ENCODE peak calls at places on chromosomes 4 and X, in ten cellular contexts. R is cardiac muscle cell; M is GM12891; A is upper lobe of right lung; N is lower lobe of right lung; W is D341Med; O is CD4-positive, CD25-positive, alpha-beta regulatory T cell; T is amniotic epithelial cell; L is chondrocyte; B is stimulated activated CD4-positive, alpha-beta T cell treated with anti-CD3 and anti-CD28 coated beads, Interleukin-1b, Interleukin-23, amount 100 ng/mL, for 24 hours. D is an unnamed sample.

GRCh38 chr4:153038493-153039311 is 102.6 kb downstream of the FHDC1 start:
- DNase-seq in R (no peak), M (no peak), A (no peak), N (no peak), W (no peak), O (no peak), T (no peak), L (no peak), B (no peak), D (no peak)

GRCh38 chr4:147194604-147195003 is 248.9 kb upstream of the TTC29 start:
- DNase-seq in R (no peak), M (no peak), A (no peak), N (no peak), W (no peak), O (no peak), T (no peak), L (no peak), B (no peak), D (no peak)

GRCh38 chrX:50452782-50453181 is 17.8 kb downstream of the DGKK start:
- DNase-seq in R (no peak), M (no peak), A (no peak), N (no peak), W (no peak), O (no peak), T (no peak), L (no peak), B (no peak), D (no peak)

GRCh38 chr4:153218961-153219360 is 14.7 kb downstream of the TRIM2 start:
- DNase-seq in R (no peak), M (no peak), A (no peak), N (no peak), W (no peak), O (no peak), T (no peak), L (no peak), B (no peak), D (no peak)

GRCh38 chr4:87065016-87065415 is 130.2 kb downstream of the AFF1 start:
- DNase-seq in R (no peak), M (no peak), A (no peak), N (no peak), W (no peak), O (no peak), T (no peak), L (no peak), B (no peak), D (no peak)

GRCh38 chr4:8260656-8261111 is 8.9 kb upstream of the HTRA3 start:
- DNase-seq in R (peak; percentile 42), M (no peak), A (no peak), N (no peak), W (no peak), O (no peak), T (peak; percentile 96), L (no peak), B (no peak), D (no peak)

GRCh38 chrX:110213183-110213582 is 104.7 kb downstream of the AMMECR1 start:
- DNase-seq in R (no peak), M (no peak), A (no peak), N (no peak), W (no peak), O (no peak), T (no peak), L (no peak), B (no peak), D (no peak)

GRCh38 chrX:74449322-74449936 is 28.1 kb downstream of the SLC16A2 start:
- DNase-seq in R (no peak), M (no peak), A (no peak), N (no peak), W (no peak), O (peak; percentile 5), T (peak; percentile 25), L (no peak), B (peak; percentile 5), D (no peak)

GRCh38 chr4:11037637-11038036 is 353.1 kb upstream of the CLNK start:
- DNase-seq in R (no peak), M (no peak), A (no peak), N (no peak), W (no peak), O (no peak), T (no peak), L (no peak), B (no peak), D (no peak)

GRCh38 chrX:85941275-85941674 is 106.1 kb downstream of the CHM start:
- DNase-seq in R (no peak), M (no peak), A (no peak), N (no peak), W (no peak), O (no peak), T (no peak), L (no peak), B (no peak), D (no peak)

GRCh38 chr4:896630-897029 is 35.5 kb downstream of the GAK start:
- DNase-seq in R (no peak), M (no peak), A (no peak), N (no peak), W (no peak), O (no peak), T (no peak), L (no peak), B (no peak), D (no peak)

GRCh38 chrX:103530540-103530939 is 11.3 kb upstream of the RAB40A start:
- DNase-seq in R (no peak), M (no peak), A (no peak), N (no peak), W (no peak), O (no peak), T (no peak), L (no peak), B (no peak), D (no peak)

GRCh38 chrX:2764766-2765666 is 13.2 kb downstream of the XG start:
- DNase-seq in R (no peak), M (no peak), A (no peak), N (no peak), W (no peak), O (no peak), T (no peak), L (no peak), B (no peak), D (no peak)

GRCh38 chr4:139950568-139950967 is 203.4 kb downstream of the MAML3 start:
- DNase-seq in R (no peak), M (peak; percentile 15), A (no peak), N (peak; percentile 44), W (no peak), O (no peak), T (peak; percentile 74), L (no peak), B (no peak), D (no peak)

GRCh38 chr4:78121338-78121904 is 64.3 kb downstream of the FRAS1 start:
- DNase-seq in R (peak; percentile 48), M (no peak), A (peak; percentile 68), N (peak; percentile 69), W (no peak), O (no peak), T (peak; percentile 17), L (no peak), B (no peak), D (no peak)

GRCh38 chr4:5887361-5888221 is 5.3 kb downstream of the CRMP1 start:
- DNase-seq in R (no peak), M (no peak), A (no peak), N (no peak), W (peak; percentile 49), O (no peak), T (no peak), L (no peak), B (no peak), D (no peak)

GRCh38 chr4:144582105-144582850 is 63.7 kb upstream of the HHIP start:
- DNase-seq in R (no peak), M (no peak), A (no peak), N (no peak), W (no peak), O (no peak), T (no peak), L (no peak), B (no peak), D (no peak)

GRCh38 chrX:2474963-2475726 is 25.6 kb downstream of the DHRSX start:
- DNase-seq in R (no peak), M (no peak), A (peak; percentile 16), N (peak; percentile 30), W (no peak), O (no peak), T (no peak), L (peak; percentile 83), B (no peak), D (no peak)

GRCh38 chr4:53015681-53016080 is 153.6 kb downstream of the RASL11B start:
- DNase-seq in R (peak; percentile 75), M (no peak), A (no peak), N (no peak), W (no peak), O (no peak), T (peak; percentile 71), L (no peak), B (peak; percentile 2), D (peak; percentile 42)

GRCh38 chrX:131728295-131729145 is 184.6 kb downstream of the OR13H1 start:
- DNase-seq in R (no peak), M (no peak), A (no peak), N (no peak), W (no peak), O (peak; percentile 90), T (no peak), L (no peak), B (no peak), D (no peak)

GRCh38 chr4:188372856-188373255 is 233.6 kb downstream of the TRIML1 start:
- DNase-seq in R (no peak), M (no peak), A (no peak), N (no peak), W (no peak), O (no peak), T (peak; percentile 10), L (no peak), B (no peak), D (no peak)

GRCh38 chr4:148073349-148073748 is 341.5 kb downstream of the ARHGAP10 start:
- DNase-seq in R (no peak), M (no peak), A (no peak), N (no peak), W (no peak), O (no peak), T (peak; percentile 15), L (no peak), B (no peak), D (no peak)

GRCh38 chrX:70554523-70554922 is 109.9 kb downstream of the DLG3 start:
- DNase-seq in R (no peak), M (no peak), A (no peak), N (no peak), W (no peak), O (no peak), T (no peak), L (no peak), B (no peak), D (no peak)

GRCh38 chr4:134906404-134907023 is 704.9 kb upstream of the PABPC4L start:
- DNase-seq in R (peak; percentile 48), M (no peak), A (no peak), N (no peak), W (peak; percentile 36), O (no peak), T (peak; percentile 21), L (no peak), B (no peak), D (no peak)

GRCh38 chr4:90403781-90404180 is 276.6 kb downstream of the CCSER1 start:
- DNase-seq in R (no peak), M (no peak), A (no peak), N (no peak), W (no peak), O (no peak), T (peak; percentile 32), L (no peak), B (no peak), D (no peak)